ENCODE peak calls at places on chromosomes 12 and 14, in six cellular contexts. R, S, B, W, L and M are unnamed samples.

GRCh38 chr14:73714656-73715081 is 485 bp upstream of the PNMA1 start:
- DNase-seq in R (no peak), S (no peak), B (no peak), W (no peak), L (no peak), M (peak; percentile 42)

GRCh38 chr12:30026621-30027234 is 243.0 kb upstream of the TMTC1 start:
- DNase-seq in R (no peak), S (no peak), B (no peak), W (no peak), L (peak; percentile 79), M (peak; percentile 89)

GRCh38 chr12:6548556-6549378 is 7.1 kb downstream of the IFFO1 start:
- DNase-seq in R (no peak), S (no peak), B (no peak), W (no peak), L (peak; percentile 73), M (peak; percentile 90)

GRCh38 chr14:66610154-66610563 is 102.2 kb downstream of the GPHN start:
- DNase-seq in R (no peak), S (no peak), B (no peak), W (no peak), L (peak; percentile 13), M (peak; percentile 7)

GRCh38 chr12:90909069-90909676 is 45.8 kb downstream of the CCER1 start:
- DNase-seq in R (peak; percentile 46), S (peak; percentile 31), B (peak; percentile 22), W (peak; percentile 37), L (peak; percentile 64), M (peak; percentile 67)

GRCh38 chr12:15978431-15978950 is 67.4 kb downstream of the DERA start:
- DNase-seq in R (no peak), S (no peak), B (peak; percentile 55), W (no peak), L (peak; percentile 55), M (peak; percentile 60)

GRCh38 chr14:20522332-20522731 is 17.0 kb downstream of the RNASE10 start:
- DNase-seq in R (no peak), S (no peak), B (no peak), W (no peak), L (no peak), M (no peak)

GRCh38 chr14:70289138-70289537 is 70.3 kb downstream of the COX16 start:
- DNase-seq in R (no peak), S (no peak), B (no peak), W (no peak), L (no peak), M (no peak)

GRCh38 chr12:131894981-131895639 is 688 bp downstream of the ULK1 start:
- DNase-seq in R (peak; percentile 57), S (no peak), B (no peak), W (peak; percentile 43), L (no peak), M (no peak)

GRCh38 chr12:93913845-93914244 is 234.5 kb upstream of the PLXNC1 start:
- DNase-seq in R (no peak), S (no peak), B (no peak), W (no peak), L (peak; percentile 43), M (peak; percentile 79)

GRCh38 chr12:74641262-74641661 is 103.6 kb downstream of the ATXN7L3B start:
- DNase-seq in R (no peak), S (no peak), B (no peak), W (no peak), L (no peak), M (no peak)

GRCh38 chr14:103928011-103928890 is at the start of gene TDRD9:
- DNase-seq in R (no peak), S (no peak), B (no peak), W (no peak), L (no peak), M (no peak)

GRCh38 chr14:54457609-54457996 is 16.4 kb upstream of the CNIH1 start:
- DNase-seq in R (no peak), S (no peak), B (no peak), W (no peak), L (no peak), M (no peak)

GRCh38 chr12:46585854-46586621 is 213.5 kb upstream of the SLC38A2 start:
- DNase-seq in R (no peak), S (peak; percentile 53), B (no peak), W (peak; percentile 85), L (peak; percentile 81), M (peak; percentile 92)

GRCh38 chr14:35122696-35123387 is 490 bp downstream of the PRORP start:
- DNase-seq in R (no peak), S (no peak), B (peak; percentile 81), W (no peak), L (peak; percentile 27), M (peak; percentile 59)

GRCh38 chr12:27732281-27732680 is 21.6 kb downstream of the MRPS35 start:
- DNase-seq in R (no peak), S (no peak), B (no peak), W (peak; percentile 57), L (no peak), M (no peak)

GRCh38 chr14:100542619-100543205 is 44.5 kb downstream of the BEGAIN start:
- DNase-seq in R (no peak), S (no peak), B (no peak), W (no peak), L (no peak), M (no peak)

GRCh38 chr14:100540141-100540925 is 46.9 kb downstream of the BEGAIN start:
- DNase-seq in R (no peak), S (no peak), B (no peak), W (peak; percentile 74), L (peak; percentile 10), M (no peak)

GRCh38 chr14:100543471-100544455 is 43.5 kb downstream of the BEGAIN start:
- DNase-seq in R (no peak), S (no peak), B (no peak), W (no peak), L (no peak), M (no peak)

GRCh38 chr14:100540926-100541620 is 46.1 kb downstream of the BEGAIN start:
- DNase-seq in R (no peak), S (no peak), B (no peak), W (no peak), L (no peak), M (no peak)

DNA sequence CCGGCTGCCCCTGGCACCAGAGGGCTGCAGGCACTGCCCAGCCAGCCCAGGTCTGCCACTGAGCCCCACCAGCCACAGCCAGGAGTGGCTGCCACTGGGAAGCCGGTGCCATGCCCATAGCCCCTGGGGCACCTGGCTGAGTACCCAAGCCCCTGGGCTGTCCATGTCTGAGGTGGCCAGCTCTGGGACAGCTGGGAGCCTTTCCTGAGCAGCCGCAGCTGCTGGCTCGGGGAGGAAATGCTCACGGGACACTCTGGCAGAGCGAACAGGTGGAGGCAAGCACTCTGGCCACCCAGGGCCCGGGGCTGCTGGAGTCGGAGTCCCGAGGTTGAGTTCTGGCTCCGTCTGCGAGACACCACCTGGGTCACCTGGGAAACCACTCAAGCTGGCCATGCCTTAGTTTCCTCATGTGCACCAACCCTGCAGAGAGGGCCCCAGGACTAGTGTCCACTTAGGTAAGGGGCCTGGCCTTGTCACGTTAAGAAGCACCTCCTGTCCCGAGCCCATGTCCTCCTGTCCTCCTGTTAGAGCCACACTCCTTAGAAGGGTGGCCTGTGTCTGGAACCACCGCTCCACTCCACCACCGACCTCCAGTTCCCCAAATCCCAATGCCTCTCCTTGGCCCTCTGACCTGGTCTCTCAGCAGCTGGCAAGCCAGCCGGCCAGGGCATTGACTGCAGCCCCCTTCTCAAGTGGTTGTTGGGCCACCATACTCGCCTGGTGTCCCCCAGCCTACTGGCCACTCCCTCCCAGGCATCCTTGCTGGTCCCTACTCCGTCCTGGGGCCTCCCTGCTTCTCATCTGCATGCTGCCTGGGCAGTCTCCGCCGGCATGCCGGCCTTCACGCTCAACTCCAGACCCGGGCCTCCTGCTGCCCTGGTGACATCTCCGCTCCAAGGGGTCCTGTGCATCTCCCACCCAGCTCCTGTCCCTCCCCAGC is 45.3 kb downstream of the BEGAIN start:
- DNase-seq in R (no peak), S (no peak), B (no peak), W (no peak), L (no peak), M (no peak)
- H4K91ac ChIP-seq in R (no peak overlapping the region), S (no peak overlapping the region), B (no peak overlapping the region), W (no peak overlapping the region), L (peak overlapping the region; percentile 16), M (no peak overlapping the region)

GRCh38 chr12:58541300-58541690 is 379.0 kb downstream of the LRIG3 start:
- DNase-seq in R (no peak), S (no peak), B (no peak), W (no peak), L (peak; percentile 13), M (peak; percentile 10)

GRCh38 chr12:58540480-58541299 is 379.6 kb downstream of the LRIG3 start:
- DNase-seq in R (peak; percentile 78), S (peak; percentile 74), B (peak; percentile 42), W (peak; percentile 93), L (peak; percentile 88), M (peak; percentile 91)

GRCh38 chr12:58537278-58537677 is 383.0 kb downstream of the LRIG3 start:
- DNase-seq in R (no peak), S (no peak), B (no peak), W (no peak), L (peak; percentile 72), M (peak; percentile 82)

GRCh38 chr12:58544281-58544680 is 376.0 kb downstream of the LRIG3 start:
- DNase-seq in R (no peak), S (no peak), B (no peak), W (no peak), L (no peak), M (no peak)

GRCh38 chr12:58539295-58539694 is 381.0 kb downstream of the LRIG3 start:
- DNase-seq in R (no peak), S (no peak), B (no peak), W (no peak), L (no peak), M (no peak)
- H4K91ac ChIP-seq in R (no peak overlapping the region), S (no peak overlapping the region), B (no peak overlapping the region), W (no peak overlapping the region), L (no peak overlapping the region), M (peak overlapping the region; percentile 89)

GRCh38 chr14:71319646-71320045 is 412.4 kb downstream of the PCNX1 start:
- DNase-seq in R (no peak), S (no peak), B (no peak), W (no peak), L (no peak), M (peak; percentile 36)

GRCh38 chr14:71317385-71318096 is 410.3 kb downstream of the PCNX1 start:
- DNase-seq in R (no peak), S (no peak), B (no peak), W (no peak), L (no peak), M (no peak)

GRCh38 chr14:71311061-71311460 is 403.8 kb downstream of the PCNX1 start:
- DNase-seq in R (no peak), S (no peak), B (no peak), W (no peak), L (no peak), M (no peak)

GRCh38 chr14:71318097-71318459 is 410.8 kb downstream of the PCNX1 start:
- DNase-seq in R (no peak), S (no peak), B (no peak), W (no peak), L (no peak), M (no peak)

GRCh38 chr14:71314717-71315116 is 407.5 kb downstream of the PCNX1 start:
- DNase-seq in R (no peak), S (no peak), B (no peak), W (peak; percentile 31), L (no peak), M (no peak)
- H4K91ac ChIP-seq in R (no peak overlapping the region), S (peak overlapping the region; percentile 16), B (no peak overlapping the region), W (no peak overlapping the region), L (no peak overlapping the region), M (no peak overlapping the region)

DNA sequence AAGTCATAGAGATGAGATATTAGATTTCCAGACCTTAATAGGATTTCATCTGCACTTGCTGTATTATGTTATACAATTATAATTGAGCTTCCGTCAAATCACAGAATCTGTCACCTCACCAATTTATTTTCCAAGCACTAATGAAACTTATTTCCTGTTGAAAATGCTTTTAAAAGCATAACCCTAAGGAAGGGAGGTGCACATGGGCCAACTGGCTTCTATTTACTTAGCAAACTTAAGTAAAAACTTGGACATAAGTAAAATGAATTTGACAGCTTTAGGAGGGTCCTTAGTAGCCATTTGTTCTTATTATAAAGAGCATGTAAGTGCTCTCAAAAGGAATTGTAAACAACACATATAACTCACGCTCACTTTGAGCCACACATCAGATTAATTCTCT is 462.2 kb upstream of the TMPO start:
- DNase-seq in R (no peak), S (no peak), B (no peak), W (no peak), L (no peak), M (no peak)
- H4K91ac ChIP-seq in R (no peak overlapping the region), S (no peak overlapping the region), B (no peak overlapping the region), W (no peak overlapping the region), L (no peak overlapping the region), M (no peak overlapping the region)